ENCODE peak calls at places on chromosomes 6 and 20, in six cellular contexts. M is IMR-90, Y is HepG2, K is SK-N-SH, B is K562, P is GM12878. O is an unnamed sample.

GRCh38 chr20:25054995-25055629 is 2.8 kb downstream of the ACSS1 start:
- DNase-seq in P (no peak), B (peak; percentile 23), K (no peak), Y (peak; percentile 80), M (peak; percentile 13), O (no peak)

GRCh38 chr6:148779142-148779562 is 32.3 kb downstream of the UST start:
- DNase-seq in B (no peak), K (no peak), M (peak; percentile 18), Y (no peak), P (no peak), O (no peak)

GRCh38 chr20:38434310-38434741 is 802 bp downstream of the SNHG17 start:
- DNase-seq in B (peak; percentile 52), M (peak; percentile 23), P (no peak), K (peak; percentile 43), Y (no peak), O (no peak)

GRCh38 chr20:63664861-63665594 is 6.9 kb downstream of the RTEL1 start:
- DNase-seq in B (no peak), Y (no peak), K (peak; percentile 55), P (no peak), M (no peak), O (no peak)

GRCh38 chr6:166572370-166573261 is 13.9 kb downstream of the RAMACL start:
- DNase-seq in B (no peak), M (peak; percentile 98), K (peak; percentile 50), P (no peak), Y (no peak), O (no peak)

GRCh38 chr20:50055524-50056083 is 57.3 kb downstream of the UBE2V1 start:
- DNase-seq in B (no peak), P (no peak), Y (no peak), M (no peak), K (no peak), O (no peak)

GRCh38 chr20:3203315-3204123 is 963 bp downstream of the DDRGK1 start:
- DNase-seq in K (peak; percentile 74), M (no peak), Y (peak; percentile 50), P (no peak), B (peak; percentile 51), O (no peak)

GRCh38 chr20:20466341-20466879 is 98.5 kb downstream of the INSM1 start:
- DNase-seq in M (peak; percentile 85), Y (no peak), B (no peak), K (no peak), P (peak; percentile 92), O (no peak)

GRCh38 chr6:16109659-16110300 is 19.1 kb upstream of the MYLIP start:
- DNase-seq in B (no peak), P (no peak), M (no peak), K (no peak), Y (no peak), O (no peak)

GRCh38 chr20:61639200-61639599 is 387.1 kb downstream of the CDH4 start:
- DNase-seq in M (peak; percentile 33), Y (no peak), P (no peak), B (no peak), K (no peak), O (no peak)

GRCh38 chr6:55046869-55047422 is 127.4 kb upstream of the HCRTR2 start:
- DNase-seq in P (no peak), K (no peak), B (no peak), Y (no peak), M (peak; percentile 23), O (no peak)

GRCh38 chr6:31652925-31653724 is 664 bp upstream of the BAG6 start:
- DNase-seq in K (peak; percentile 87), M (no peak), Y (peak; percentile 98), P (no peak), B (peak; percentile 94), O (peak; percentile 87)

GRCh38 chr6:45703041-45703739 is 312.5 kb downstream of the CLIC5 start:
- DNase-seq in M (peak; percentile 81), B (no peak), K (no peak), P (no peak), Y (no peak), O (no peak)

GRCh38 chr6:98574991-98575390 is 259.4 kb upstream of the POU3F2 start:
- DNase-seq in Y (peak; percentile 45), B (no peak), K (peak; percentile 70), M (no peak), P (no peak), O (peak; percentile 0)

GRCh38 chr6:35218021-35218420 is 4.3 kb downstream of the SCUBE3 start:
- DNase-seq in M (peak; percentile 63), B (no peak), P (no peak), Y (no peak), K (no peak), O (no peak)

GRCh38 chr6:148251286-148251685 is 91.4 kb upstream of the SASH1 start:
- DNase-seq in K (no peak), B (no peak), P (no peak), M (peak; percentile 80), Y (peak; percentile 37), O (no peak)

GRCh38 chr6:28585335-28585734 is 59.7 kb downstream of the GPX5 start:
- DNase-seq in K (no peak), B (peak; percentile 31), M (peak; percentile 76), P (no peak), Y (peak; percentile 55), O (no peak)

GRCh38 chr6:47416396-47417345 is 60.9 kb upstream of the CD2AP start:
- DNase-seq in M (no peak), B (no peak), K (no peak), Y (no peak), P (no peak), O (no peak)

GRCh38 chr20:47734870-47735269 is 50.4 kb downstream of the SULF2 start:
- DNase-seq in M (no peak), Y (no peak), B (no peak), K (no peak), P (no peak), O (no peak)

DNA sequence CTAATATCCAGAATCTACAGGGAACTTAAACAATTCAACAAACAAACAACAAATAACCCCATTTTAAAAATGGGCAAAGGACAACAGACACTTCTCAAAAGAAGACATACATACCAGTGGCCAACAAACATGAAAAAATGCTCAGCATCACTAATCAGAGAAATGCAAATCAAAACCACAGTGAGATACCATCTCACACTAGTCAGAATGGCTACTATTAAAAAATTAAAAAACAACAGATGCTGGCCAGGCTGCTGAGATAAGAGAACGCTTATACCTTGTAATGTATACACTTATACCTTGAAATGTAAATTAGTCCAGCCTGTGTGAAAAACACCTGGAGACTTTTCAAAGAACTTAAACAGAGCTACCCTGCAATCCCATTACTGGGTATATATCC is 166.8 kb downstream of the IBTK start:
- DNase-seq in Y (no peak), K (no peak), P (no peak), M (no peak), B (no peak), O (no peak)
- TF ChIP-seq RFX5 in Y (no peak), K (no peak), P (no peak), M (no peak), B (no peak), O (no peak)

GRCh38 chr6:64100702-64101101 is 465.1 kb downstream of the PHF3 start:
- DNase-seq in Y (no peak), M (no peak), P (no peak), B (no peak), K (no peak), O (no peak)

GRCh38 chr6:64104051-64104450 is 468.4 kb downstream of the PHF3 start:
- DNase-seq in Y (no peak), B (no peak), P (no peak), K (no peak), M (peak; percentile 7), O (no peak)

DNA sequence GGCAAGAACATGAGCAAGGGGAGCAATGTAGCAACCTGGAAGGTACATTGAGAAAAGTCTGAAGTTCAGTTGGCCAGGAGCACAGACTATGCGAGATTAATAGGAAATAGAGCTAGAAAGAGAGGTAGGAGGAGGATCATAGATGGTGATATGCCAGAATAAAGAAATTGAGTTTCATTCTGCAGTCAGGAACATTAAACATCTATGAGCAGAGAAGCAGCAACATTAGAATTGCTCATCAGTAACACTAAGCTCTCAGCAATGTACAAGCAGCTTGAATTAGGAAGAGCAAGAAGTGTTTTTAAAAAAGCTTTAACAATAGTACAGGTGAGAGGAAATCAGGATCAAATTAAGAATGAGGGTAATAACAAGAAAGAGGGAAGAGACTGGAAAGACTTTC is 467.9 kb downstream of the PHF3 start:
- DNase-seq in Y (no peak), P (no peak), B (no peak), K (no peak), M (peak; percentile 48), O (no peak)
- H3K4me3 ChIP-seq in Y (no peak overlapping the region), P (no peak overlapping the region), B (no peak overlapping the region), K (no peak overlapping the region), M (no peak overlapping the region), O (no peak overlapping the region)

DNA sequence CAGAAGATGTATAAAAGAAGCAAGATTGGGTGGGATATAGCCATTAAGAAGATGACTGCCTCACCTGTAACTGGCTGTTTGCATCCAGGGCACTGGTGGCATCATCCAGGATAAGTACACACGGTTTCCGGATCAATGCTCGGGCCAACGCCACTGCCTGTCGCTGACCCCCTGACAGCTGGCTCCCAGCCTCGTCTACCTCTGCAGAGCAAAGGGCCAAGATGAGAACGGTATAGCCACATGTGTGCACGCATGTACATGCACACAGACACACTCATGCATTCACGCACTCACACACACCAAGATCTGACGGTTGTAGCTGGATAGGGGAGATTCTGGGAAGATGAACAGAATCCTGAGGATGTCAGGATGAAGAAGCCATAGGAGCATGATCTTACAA is 3.2 kb upstream of the PSMB8 start:
- DNase-seq in P (no peak), M (no peak), K (no peak), Y (no peak), B (no peak), O (no peak)
- TF ChIP-seq SMC3 in P (no peak), M (no peak), K (no peak), Y (no peak), B (no peak), O (no peak)

GRCh38 chr20:58406422-58407001 is 17.5 kb downstream of the VAPB start:
- DNase-seq in B (no peak), P (no peak), M (peak; percentile 22), Y (no peak), K (no peak), O (no peak)

GRCh38 chr20:58408603-58409246 is 19.7 kb downstream of the VAPB start:
- DNase-seq in B (no peak), Y (peak; percentile 88), P (no peak), K (no peak), M (no peak), O (no peak)

GRCh38 chr20:58405504-58406291 is 16.7 kb downstream of the VAPB start:
- DNase-seq in P (no peak), K (no peak), M (no peak), B (no peak), Y (no peak), O (no peak)

GRCh38 chr20:58407201-58407873 is 18.3 kb downstream of the VAPB start:
- DNase-seq in P (no peak), Y (no peak), M (peak; percentile 28), K (no peak), B (no peak), O (peak; percentile 25)

GRCh38 chr20:58407966-58408557 is 19.0 kb downstream of the VAPB start:
- DNase-seq in P (peak; percentile 48), B (no peak), K (no peak), Y (no peak), M (no peak), O (no peak)
- TF ChIP-seq RFX5 in P (no peak), B (no peak), K (no peak), Y (no peak), M (no peak), O (no peak)

O was measured in A549.